ENCODE peak calls at places on chromosomes 1 and 21, in nine cellular contexts. A, P, V, Z, T, W, N, Q and D are unnamed samples.

GRCh38 chr21:38984982-38985422 is 179.3 kb downstream of the ETS2 start:
- DNase-seq in A (peak; percentile 92), P (peak; percentile 72), V (no peak), Z (no peak), T (no peak), W (peak; percentile 92), N (no peak), Q (no peak), D (peak; percentile 93)

GRCh38 chr21:41851090-41851790 is 27.9 kb downstream of the PRDM15 start:
- DNase-seq in A (no peak), P (no peak), V (no peak), Z (no peak), T (no peak), W (no peak), N (no peak), Q (no peak), D (no peak)

GRCh38 chr1:228175316-228176023 is 9.9 kb downstream of the IBA57 start:
- DNase-seq in A (no peak), P (no peak), V (no peak), Z (no peak), T (no peak), W (no peak), N (no peak), Q (no peak), D (no peak)

GRCh38 chr1:31705080-31705866 is 1.5 kb upstream of the COL16A1 start:
- DNase-seq in A (no peak), P (peak; percentile 68), V (peak; percentile 43), Z (peak; percentile 67), T (peak; percentile 67), W (peak; percentile 34), N (peak; percentile 68), Q (peak; percentile 50), D (peak; percentile 88)

GRCh38 chr1:62962794-62963776 is 179.2 kb downstream of the ATG4C start:
- DNase-seq in A (no peak), P (peak; percentile 37), V (no peak), Z (peak; percentile 76), T (no peak), W (peak; percentile 3), N (no peak), Q (peak; percentile 28), D (peak; percentile 34)

GRCh38 chr1:232622378-232622777 is 7.6 kb downstream of the SIPA1L2 start:
- DNase-seq in A (no peak), P (no peak), V (no peak), Z (no peak), T (no peak), W (no peak), N (no peak), Q (no peak), D (no peak)

GRCh38 chr1:2412773-2413494 is 570 bp upstream of the PEX10 start:
- DNase-seq in A (no peak), P (peak; percentile 40), V (no peak), Z (no peak), T (peak; percentile 39), W (no peak), N (no peak), Q (no peak), D (peak; percentile 50)

GRCh38 chr1:229557913-229558414 is 543 bp downstream of the ABCB10 start:
- DNase-seq in A (no peak), P (peak; percentile 45), V (no peak), Z (peak; percentile 72), T (peak; percentile 45), W (no peak), N (peak; percentile 72), Q (no peak), D (peak; percentile 31)

GRCh38 chr1:184118051-184118450 is 66.5 kb downstream of the TSEN15 start:
- DNase-seq in A (peak; percentile 68), P (no peak), V (no peak), Z (no peak), T (no peak), W (peak; percentile 93), N (no peak), Q (no peak), D (peak; percentile 96)

GRCh38 chr1:23922321-23922943 is 9.3 kb upstream of the CNR2 start:
- DNase-seq in A (no peak), P (no peak), V (no peak), Z (no peak), T (no peak), W (no peak), N (no peak), Q (no peak), D (peak; percentile 80)

DNA sequence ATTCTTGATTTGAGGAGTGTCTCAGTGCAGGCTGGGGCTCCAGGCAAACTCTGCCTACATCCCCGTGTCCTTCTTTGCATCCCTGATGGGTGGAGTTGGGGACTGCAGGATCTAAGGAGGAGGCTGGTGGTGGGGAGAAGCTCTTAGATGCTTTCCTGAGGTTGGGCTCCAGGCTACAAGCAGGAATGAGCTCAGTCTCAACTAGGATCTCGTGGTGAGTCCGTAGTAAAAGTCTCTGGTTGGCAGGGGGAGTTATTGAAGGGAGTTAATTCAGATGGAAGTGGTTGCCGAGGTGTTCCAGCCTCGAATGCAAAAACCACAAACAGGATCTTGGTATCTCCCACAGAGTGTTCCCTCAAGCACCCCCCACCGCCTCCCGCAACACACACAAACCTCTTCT is 35.0 kb downstream of the TMCC2 start:
- DNase-seq in A (no peak), P (no peak), V (no peak), Z (no peak), T (no peak), W (peak; percentile 44), N (no peak), Q (no peak), D (no peak)
- H3K4me3 ChIP-seq in A (no peak overlapping the region), P (no peak overlapping the region), V (no peak overlapping the region), Z (no peak overlapping the region), T (no peak overlapping the region), W (no peak overlapping the region), N (no peak overlapping the region), Q (no peak overlapping the region), D (no peak overlapping the region)

GRCh38 chr1:44947774-44948311 is 38.6 kb downstream of the EIF2B3 start:
- DNase-seq in A (no peak), P (no peak), V (no peak), Z (no peak), T (no peak), W (no peak), N (no peak), Q (no peak), D (no peak)

GRCh38 chr1:44947060-44947773 is 39.2 kb downstream of the EIF2B3 start:
- DNase-seq in A (peak; percentile 73), P (no peak), V (no peak), Z (no peak), T (no peak), W (peak; percentile 86), N (no peak), Q (peak; percentile 37), D (peak; percentile 81)

GRCh38 chr1:44949286-44949685 is 37.1 kb downstream of the EIF2B3 start:
- DNase-seq in A (no peak), P (no peak), V (no peak), Z (no peak), T (no peak), W (no peak), N (no peak), Q (no peak), D (no peak)

GRCh38 chr1:44946720-44947059 is 39.7 kb downstream of the EIF2B3 start:
- DNase-seq in A (no peak), P (no peak), V (no peak), Z (no peak), T (no peak), W (peak; percentile 49), N (no peak), Q (no peak), D (no peak)

DNA sequence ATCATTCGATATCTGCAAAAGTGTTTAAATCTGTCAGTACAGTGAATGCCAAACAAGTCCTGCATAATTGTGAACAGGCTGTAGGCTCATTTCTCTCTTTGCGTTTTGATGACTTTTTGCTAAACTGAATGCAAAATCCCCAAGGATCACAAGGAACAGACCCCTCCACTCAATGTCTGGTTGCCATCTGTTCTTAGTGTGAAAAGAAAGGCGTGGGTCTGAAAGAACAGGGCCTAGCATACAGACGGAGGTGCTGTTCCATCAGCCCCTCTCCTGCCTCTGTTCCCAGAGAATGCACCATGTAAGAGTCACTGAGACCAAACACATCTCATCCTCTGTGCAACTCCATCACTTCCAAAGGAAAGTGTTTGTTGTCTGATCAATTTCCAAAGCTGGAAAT is 40.4 kb downstream of the EIF2B3 start:
- DNase-seq in A (no peak), P (no peak), V (no peak), Z (no peak), T (no peak), W (no peak), N (no peak), Q (no peak), D (no peak)
- TF ChIP-seq CTCF in A (no peak), P (no peak), V (no peak), Z (no peak), T (no peak), W (no peak), N (no peak), Q (no peak), D (no peak)

DNA sequence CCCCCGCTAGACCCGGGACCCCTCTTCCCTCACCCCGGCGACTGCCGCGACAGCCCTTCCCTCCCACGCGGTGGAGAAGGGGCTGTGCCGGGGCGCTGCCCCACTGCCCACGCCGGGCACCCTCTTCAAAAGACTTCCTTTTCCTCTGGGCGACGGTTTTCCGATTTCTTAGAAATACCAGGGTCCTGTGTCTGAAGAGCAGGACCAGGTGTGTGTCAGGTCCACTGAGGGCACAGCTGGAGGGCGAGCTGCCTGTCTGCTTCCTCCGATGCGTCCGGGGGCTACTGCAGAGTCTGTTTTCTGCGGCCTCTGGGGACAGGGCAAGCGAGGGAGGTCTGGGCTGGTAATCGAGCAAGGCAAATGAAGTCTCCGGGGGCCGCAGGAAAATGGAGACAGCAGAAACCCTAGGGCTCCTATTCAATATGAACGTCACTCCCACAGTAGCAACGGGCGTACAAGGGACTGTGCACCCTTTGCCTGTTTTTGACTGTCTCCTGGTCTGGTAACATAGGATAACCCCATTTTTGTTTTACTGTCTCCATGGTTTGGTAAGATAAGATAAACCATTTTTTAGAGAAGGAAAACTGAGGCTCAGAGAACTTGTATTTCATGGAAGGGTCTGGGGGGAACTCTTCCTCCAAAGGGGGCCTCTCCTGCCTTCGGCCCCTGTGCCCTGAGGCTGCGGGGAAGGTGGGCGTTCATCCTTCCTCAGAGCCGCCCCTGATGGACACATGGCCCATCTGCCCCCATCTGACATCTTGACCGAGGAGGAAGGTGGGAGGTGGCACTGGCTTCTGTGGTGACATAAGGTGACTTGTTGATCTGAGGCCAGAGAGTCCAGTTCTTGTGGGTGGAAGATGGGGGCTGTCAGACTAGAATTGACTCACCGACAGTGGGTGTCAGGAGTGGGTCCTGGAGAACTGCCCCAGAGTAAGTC is 970 bp downstream of the TNFRSF1B start:
- DNase-seq in A (no peak), P (no peak), V (no peak), Z (peak; percentile 60), T (no peak), W (no peak), N (no peak), Q (no peak), D (no peak)
- H3K4me3 ChIP-seq in A (peak overlapping the region; percentile 41), P (no peak overlapping the region), V (peak overlapping the region; percentile 60), Z (peak overlapping the region; percentile 98), T (peak overlapping the region; percentile 74), W (peak overlapping the region; percentile 39), N (peak overlapping the region; percentile 65), Q (peak overlapping the region; percentile 95), D (peak overlapping the region; percentile 73)

DNA sequence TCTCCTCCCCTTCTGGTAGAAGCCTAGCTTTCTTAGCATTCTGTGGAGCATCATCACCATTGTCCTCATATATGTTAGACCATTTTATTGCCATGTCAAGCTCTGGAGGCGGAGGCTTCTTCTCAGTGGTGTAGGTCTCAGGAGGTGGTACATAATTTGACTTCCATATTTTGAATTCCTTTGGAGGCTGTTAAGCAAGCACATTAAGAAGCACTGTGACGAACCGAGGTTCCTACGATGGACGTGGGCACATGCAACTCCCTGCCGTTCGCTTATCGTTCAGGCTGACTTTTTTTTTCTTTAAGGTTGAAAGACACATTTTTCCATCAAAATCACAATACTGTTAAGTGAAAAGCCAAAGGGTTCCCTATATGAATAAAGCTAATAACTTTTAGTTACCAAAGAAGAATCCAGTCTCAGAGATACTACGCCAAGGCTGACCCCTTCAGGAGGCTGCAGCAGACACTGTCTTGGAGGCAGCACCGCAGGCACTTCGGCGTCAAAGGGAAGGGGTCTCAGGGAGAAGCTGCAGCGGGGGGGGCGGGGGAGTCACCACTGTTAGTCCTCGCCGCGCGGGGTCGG is 835 bp downstream of the C1orf52 start:
- DNase-seq in A (no peak), P (no peak), V (no peak), Z (no peak), T (no peak), W (no peak), N (no peak), Q (no peak), D (no peak)
- TF ChIP-seq CTCF in A (no peak), P (peak; percentile 16), V (no peak), Z (no peak), T (no peak), W (no peak), N (no peak), Q (no peak), D (no peak)